ENCODE peak calls at places on chromosomes 11 and 22, in four cellular contexts. B is kidney; A is CD4-positive, alpha-beta T cell; V is dorsolateral prefrontal cortex. N is an unnamed sample.

GRCh38 chr11:22244986-22245592 is 52.2 kb downstream of the ANO5 start:
- DNase-seq in B (no peak), A (no peak), V (peak), N (no peak)

GRCh38 chr11:128596245-128596644 is 8.9 kb upstream of the ETS1 start:
- DNase-seq in B (no peak), A (no peak), V (no peak), N (no peak)

GRCh38 chr11:115657586-115657985 is 153.4 kb upstream of the CADM1 start:
- DNase-seq in B (no peak), A (no peak), V (no peak), N (no peak)

GRCh38 chr11:30107899-30108298 is 91.1 kb upstream of the KCNA4 start:
- DNase-seq in B (no peak), A (no peak), V (no peak), N (no peak)

GRCh38 chr11:12680246-12680939 is 6.2 kb downstream of the TEAD1 start:
- DNase-seq in B (peak), A (no peak), V (peak), N (peak)

GRCh38 chr11:6249822-6250555 is 9.6 kb upstream of the CCKBR start:
- DNase-seq in B (no peak), A (no peak), V (peak), N (no peak)

GRCh38 chr11:27228891-27229290 is 134.1 kb downstream of the CCDC34 start:
- DNase-seq in B (no peak), A (no peak), V (no peak), N (no peak)

GRCh38 chr11:10922944-10923343 is 65.1 kb upstream of the ZBED5 start:
- DNase-seq in B (no peak), A (no peak), V (no peak), N (no peak)

GRCh38 chr11:13055200-13055599 is 46.1 kb downstream of the RASSF10 start:
- DNase-seq in B (no peak), A (no peak), V (no peak), N (no peak)

GRCh38 chr22:17376950-17377349 is 7.7 kb downstream of the CECR2 start:
- DNase-seq in B (no peak), A (no peak), V (no peak), N (no peak)

GRCh38 chr22:17384612-17385345 is 15.5 kb downstream of the CECR2 start:
- DNase-seq in B (no peak), A (no peak), V (no peak), N (no peak)

GRCh38 chr22:17379939-17380710 is 10.9 kb downstream of the CECR2 start:
- DNase-seq in B (no peak), A (no peak), V (no peak), N (no peak)

GRCh38 chr22:17380711-17381087 is 11.4 kb downstream of the CECR2 start:
- DNase-seq in B (no peak), A (no peak), V (no peak), N (no peak)

GRCh38 chr22:17381237-17381913 is 12.1 kb downstream of the CECR2 start:
- DNase-seq in B (no peak), A (no peak), V (no peak), N (no peak)
- H3K27ac ChIP-seq in B (no peak), A (no peak), V (no peak), N (no peak)

GRCh38 chr22:30267382-30268302 is 991 bp upstream of the OSM start:
- DNase-seq in B (peak), A (peak), V (no peak), N (no peak)
- H3K27ac ChIP-seq in B (no peak), A (peak), V (peak), N (peak)

GRCh38 chr22:35330258-35330861 is 30.7 kb downstream of the TOM1 start:
- DNase-seq in B (peak), A (peak), V (no peak), N (no peak)

GRCh38 chr22:35329114-35329847 is 29.6 kb downstream of the TOM1 start:
- DNase-seq in B (peak), A (no peak), V (no peak), N (no peak)

GRCh38 chr22:35326854-35327562 is 27.3 kb downstream of the TOM1 start:
- DNase-seq in B (peak), A (no peak), V (no peak), N (no peak)

GRCh38 chr22:35328472-35328885 is 28.8 kb downstream of the TOM1 start:
- DNase-seq in B (peak), A (no peak), V (no peak), N (no peak)

DNA sequence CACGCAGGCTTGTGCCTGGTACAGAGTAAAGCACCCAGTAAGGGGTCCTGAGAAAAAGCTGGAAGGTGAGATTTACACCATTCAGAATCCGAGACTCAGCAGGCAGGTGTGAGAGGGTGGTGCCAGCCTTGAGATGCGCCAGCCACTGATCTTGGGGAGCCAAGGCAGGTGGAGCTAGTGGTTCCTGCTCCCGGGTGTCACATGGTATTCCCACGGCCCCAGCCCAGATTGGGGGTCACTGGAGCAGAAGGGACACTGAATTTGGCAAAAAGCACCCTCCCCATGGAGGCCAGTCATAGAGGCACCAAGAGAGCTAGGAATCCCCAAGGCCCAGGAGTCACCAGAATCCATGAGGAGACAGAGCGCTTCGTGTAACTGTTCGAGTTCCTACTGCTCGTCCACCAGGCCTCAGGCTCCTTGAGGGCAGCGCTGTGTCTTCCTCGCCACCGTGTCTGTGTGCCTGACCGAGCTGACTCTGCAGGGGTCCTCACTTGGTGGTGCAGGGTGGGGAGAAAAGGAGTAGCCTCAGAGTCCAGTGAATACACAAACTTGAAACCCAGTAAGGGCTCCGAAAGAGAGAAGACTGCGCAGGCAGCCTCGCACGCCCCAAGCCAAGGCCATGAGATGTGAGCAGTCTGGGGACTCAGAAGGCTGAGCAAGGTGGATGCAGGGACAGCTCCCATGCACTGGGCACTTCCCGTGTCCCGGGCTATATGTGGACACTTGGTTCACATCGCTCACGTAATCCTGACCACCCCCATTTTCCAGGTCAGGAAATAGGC is 28.2 kb downstream of the TOM1 start:
- DNase-seq in B (peak), A (no peak), V (no peak), N (no peak)
- H3K27ac ChIP-seq in B (peak), A (no peak), V (no peak), N (no peak)

DNA sequence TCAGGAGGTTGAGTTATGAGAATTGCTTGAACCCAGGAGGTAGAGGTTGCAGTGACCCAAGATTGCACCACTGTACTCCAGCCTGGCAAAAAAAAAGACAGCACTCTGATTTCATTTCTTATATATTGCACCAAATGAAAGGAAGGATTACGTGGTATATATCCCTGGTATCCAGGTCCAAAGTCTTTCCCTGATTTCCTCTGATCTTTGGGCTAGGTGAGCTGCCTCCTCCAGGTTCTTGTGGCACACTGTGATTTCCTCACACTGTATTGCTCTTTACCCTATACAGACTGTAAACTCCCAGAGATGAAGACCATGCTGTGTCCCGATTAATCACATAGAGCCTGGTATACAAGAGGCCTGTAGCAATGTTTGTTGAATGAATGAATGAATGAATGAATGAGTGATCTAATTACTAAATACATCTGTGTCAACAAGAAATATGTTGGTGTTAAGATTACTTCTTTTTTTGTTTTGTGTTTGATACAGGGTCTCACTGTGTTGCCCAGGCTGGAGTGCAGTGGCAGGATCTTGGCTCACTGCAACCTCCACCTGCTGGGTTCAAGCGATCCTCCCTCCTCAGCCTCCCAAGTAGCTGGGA is 9.3 kb upstream of the POLD3 start:
- DNase-seq in B (no peak), A (no peak), V (no peak), N (no peak)
- H3K27ac ChIP-seq in B (no peak), A (no peak), V (no peak), N (no peak)

GRCh38 chr22:37639771-37640590 is 512 bp downstream of the SH3BP1 start:
- DNase-seq in B (no peak), A (no peak), V (no peak), N (no peak)

GRCh38 chr22:37639070-37639760 is at the start of gene SH3BP1:
- DNase-seq in B (peak), A (no peak), V (no peak), N (no peak)

GRCh38 chr22:37636186-37636948 is 3.1 kb upstream of the SH3BP1 start:
- DNase-seq in B (no peak), A (no peak), V (no peak), N (no peak)

GRCh38 chr22:37636949-37637273 is 2.6 kb upstream of the SH3BP1 start:
- DNase-seq in B (no peak), A (no peak), V (no peak), N (no peak)

DNA sequence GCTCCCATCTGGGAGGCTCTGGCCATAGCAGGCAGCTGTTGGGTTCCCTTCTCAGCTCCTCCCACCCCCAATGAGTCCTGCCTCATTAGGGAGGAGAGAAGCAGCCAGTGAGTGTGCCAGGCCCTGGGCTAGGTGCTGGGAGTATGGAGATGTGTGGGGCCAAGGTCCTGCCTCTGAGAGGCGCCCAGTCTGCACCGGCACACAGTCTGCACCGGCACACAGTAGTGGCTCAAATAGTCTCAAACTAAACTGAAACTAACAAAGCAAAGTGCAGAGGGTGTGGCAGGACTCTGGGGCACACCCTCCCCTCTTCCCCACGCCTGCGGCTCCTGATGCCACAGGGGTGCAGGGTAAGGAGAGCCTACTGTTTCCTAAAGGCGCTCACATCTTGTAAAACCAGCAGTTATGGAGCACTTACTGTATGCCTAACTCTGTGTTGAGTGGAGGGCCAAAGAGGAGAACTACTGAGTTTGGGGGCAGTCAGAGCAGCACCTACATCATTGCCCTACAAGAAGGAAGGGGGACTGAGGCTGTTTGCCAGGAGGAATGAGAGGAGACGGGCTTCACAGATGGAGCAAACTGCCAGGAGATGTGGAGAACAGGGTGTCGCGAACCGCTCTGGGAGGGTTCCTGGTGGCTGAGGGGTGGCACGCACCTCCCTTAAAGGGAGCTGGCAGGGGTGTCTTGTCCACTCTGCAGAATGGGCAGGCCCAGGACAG is 959 bp upstream of the SH3BP1 start:
- DNase-seq in B (no peak), A (no peak), V (no peak), N (no peak)
- H3K27ac ChIP-seq in B (no peak), A (peak), V (peak), N (no peak)

N was measured in substantia nigra.